ENCODE peak calls at places on chromosome 4, in seven cellular contexts. One of them, this sample, is unnamed.

GRCh38 chr4:8176547-8177399 is 18.2 kb upstream of the ABLIM2 start:
- DNase-seq in endothelial cell of umbilical vein: peak
- DNase-seq in astrocyte of the spinal cord: peak
- DNase-seq in tibial nerve: no peak
- DNase-seq in AG04449: no peak
- DNase-seq in CD8-positive, alpha-beta T cell: peak
- DNase-seq in activated B cell treated with CpG ODN at 0.5 μM for 24 hours: peak
- DNase-seq in this sample: peak

GRCh38 chr4:80471701-80472100 is 136.2 kb downstream of the CFAP299 start:
- DNase-seq in endothelial cell of umbilical vein: no peak
- DNase-seq in astrocyte of the spinal cord: peak
- DNase-seq in tibial nerve: no peak
- DNase-seq in AG04449: no peak
- DNase-seq in CD8-positive, alpha-beta T cell: no peak
- DNase-seq in activated B cell treated with CpG ODN at 0.5 μM for 24 hours: no peak
- DNase-seq in this sample: peak

GRCh38 chr4:52979020-52979419 is 116.9 kb downstream of the RASL11B start:
- DNase-seq in endothelial cell of umbilical vein: no peak
- DNase-seq in astrocyte of the spinal cord: no peak
- DNase-seq in tibial nerve: no peak
- DNase-seq in AG04449: no peak
- DNase-seq in CD8-positive, alpha-beta T cell: no peak
- DNase-seq in activated B cell treated with CpG ODN at 0.5 μM for 24 hours: no peak
- DNase-seq in this sample: no peak

GRCh38 chr4:140993350-140993749 is 139.9 kb downstream of the RNF150 start:
- DNase-seq in endothelial cell of umbilical vein: no peak
- DNase-seq in astrocyte of the spinal cord: no peak
- DNase-seq in tibial nerve: no peak
- DNase-seq in AG04449: no peak
- DNase-seq in CD8-positive, alpha-beta T cell: no peak
- DNase-seq in activated B cell treated with CpG ODN at 0.5 μM for 24 hours: no peak
- DNase-seq in this sample: no peak

GRCh38 chr4:124710911-124711310 is 1.6 kb downstream of the ANKRD50 start:
- DNase-seq in endothelial cell of umbilical vein: peak
- DNase-seq in astrocyte of the spinal cord: peak
- DNase-seq in tibial nerve: no peak
- DNase-seq in AG04449: no peak
- DNase-seq in CD8-positive, alpha-beta T cell: no peak
- DNase-seq in activated B cell treated with CpG ODN at 0.5 μM for 24 hours: no peak
- DNase-seq in this sample: no peak

GRCh38 chr4:147539959-147540358 is 59.1 kb downstream of the EDNRA start:
- DNase-seq in endothelial cell of umbilical vein: no peak
- DNase-seq in astrocyte of the spinal cord: no peak
- DNase-seq in tibial nerve: no peak
- DNase-seq in AG04449: no peak
- DNase-seq in CD8-positive, alpha-beta T cell: no peak
- DNase-seq in activated B cell treated with CpG ODN at 0.5 μM for 24 hours: no peak
- DNase-seq in this sample: no peak

GRCh38 chr4:165844151-165844550 is 28.9 kb upstream of the TLL1 start:
- DNase-seq in endothelial cell of umbilical vein: peak
- DNase-seq in astrocyte of the spinal cord: no peak
- DNase-seq in tibial nerve: peak
- DNase-seq in AG04449: no peak
- DNase-seq in CD8-positive, alpha-beta T cell: no peak
- DNase-seq in activated B cell treated with CpG ODN at 0.5 μM for 24 hours: no peak
- DNase-seq in this sample: no peak

GRCh38 chr4:54959656-54960055 is 165.7 kb downstream of the KDR start:
- DNase-seq in endothelial cell of umbilical vein: no peak
- DNase-seq in astrocyte of the spinal cord: peak
- DNase-seq in tibial nerve: no peak
- DNase-seq in AG04449: peak
- DNase-seq in CD8-positive, alpha-beta T cell: no peak
- DNase-seq in activated B cell treated with CpG ODN at 0.5 μM for 24 hours: no peak
- DNase-seq in this sample: no peak

GRCh38 chr4:4386296-4386735 is 586 bp upstream of the NSG1 start:
- DNase-seq in endothelial cell of umbilical vein: no peak
- DNase-seq in astrocyte of the spinal cord: no peak
- DNase-seq in tibial nerve: no peak
- DNase-seq in AG04449: no peak
- DNase-seq in CD8-positive, alpha-beta T cell: peak
- DNase-seq in activated B cell treated with CpG ODN at 0.5 μM for 24 hours: no peak
- DNase-seq in this sample: peak

GRCh38 chr4:138938371-138938699 is 77.2 kb upstream of the NOCT start:
- DNase-seq in endothelial cell of umbilical vein: peak
- DNase-seq in astrocyte of the spinal cord: peak
- DNase-seq in tibial nerve: no peak
- DNase-seq in AG04449: no peak
- DNase-seq in CD8-positive, alpha-beta T cell: no peak
- DNase-seq in activated B cell treated with CpG ODN at 0.5 μM for 24 hours: no peak
- DNase-seq in this sample: no peak

GRCh38 chr4:161717084-161717483 is 446.7 kb downstream of the FSTL5 start:
- DNase-seq in endothelial cell of umbilical vein: no peak
- DNase-seq in astrocyte of the spinal cord: no peak
- DNase-seq in tibial nerve: no peak
- DNase-seq in AG04449: no peak
- DNase-seq in CD8-positive, alpha-beta T cell: no peak
- DNase-seq in activated B cell treated with CpG ODN at 0.5 μM for 24 hours: no peak
- DNase-seq in this sample: no peak

GRCh38 chr4:139099366-139099982 is 77.5 kb downstream of the ELF2 start:
- DNase-seq in endothelial cell of umbilical vein: peak
- DNase-seq in astrocyte of the spinal cord: peak
- DNase-seq in tibial nerve: peak
- DNase-seq in AG04449: no peak
- DNase-seq in CD8-positive, alpha-beta T cell: peak
- DNase-seq in activated B cell treated with CpG ODN at 0.5 μM for 24 hours: peak
- DNase-seq in this sample: peak

GRCh38 chr4:148795156-148795864 is 353.1 kb upstream of the NR3C2 start:
- DNase-seq in endothelial cell of umbilical vein: peak
- DNase-seq in astrocyte of the spinal cord: peak
- DNase-seq in tibial nerve: no peak
- DNase-seq in AG04449: no peak
- DNase-seq in CD8-positive, alpha-beta T cell: no peak
- DNase-seq in activated B cell treated with CpG ODN at 0.5 μM for 24 hours: no peak
- DNase-seq in this sample: peak

GRCh38 chr4:10496200-10496599 is 39.0 kb upstream of the ZNF518B start:
- DNase-seq in endothelial cell of umbilical vein: no peak
- DNase-seq in astrocyte of the spinal cord: no peak
- DNase-seq in tibial nerve: no peak
- DNase-seq in AG04449: no peak
- DNase-seq in CD8-positive, alpha-beta T cell: no peak
- DNase-seq in activated B cell treated with CpG ODN at 0.5 μM for 24 hours: no peak
- DNase-seq in this sample: no peak

GRCh38 chr4:128477540-128477939 is 189.9 kb upstream of the PGRMC2 start:
- DNase-seq in endothelial cell of umbilical vein: no peak
- DNase-seq in astrocyte of the spinal cord: no peak
- DNase-seq in tibial nerve: no peak
- DNase-seq in AG04449: no peak
- DNase-seq in CD8-positive, alpha-beta T cell: no peak
- DNase-seq in activated B cell treated with CpG ODN at 0.5 μM for 24 hours: no peak
- DNase-seq in this sample: no peak

GRCh38 chr4:8078610-8079015 is 80.0 kb downstream of the ABLIM2 start:
- DNase-seq in endothelial cell of umbilical vein: no peak
- DNase-seq in astrocyte of the spinal cord: no peak
- DNase-seq in tibial nerve: no peak
- DNase-seq in AG04449: no peak
- DNase-seq in CD8-positive, alpha-beta T cell: no peak
- DNase-seq in activated B cell treated with CpG ODN at 0.5 μM for 24 hours: no peak
- DNase-seq in this sample: no peak

GRCh38 chr4:69896530-69897116 is 34.2 kb upstream of the CSN1S1 start:
- DNase-seq in endothelial cell of umbilical vein: no peak
- DNase-seq in astrocyte of the spinal cord: peak
- DNase-seq in tibial nerve: no peak
- DNase-seq in AG04449: no peak
- DNase-seq in CD8-positive, alpha-beta T cell: no peak
- DNase-seq in activated B cell treated with CpG ODN at 0.5 μM for 24 hours: no peak
- DNase-seq in this sample: no peak
- TF ChIP-seq CTCF in endothelial cell of umbilical vein: peak
- TF ChIP-seq CTCF in astrocyte of the spinal cord: peak
- TF ChIP-seq CTCF in tibial nerve: peak
- TF ChIP-seq CTCF in AG04449: no peak
- TF ChIP-seq CTCF in CD8-positive, alpha-beta T cell: no peak
- TF ChIP-seq CTCF in activated B cell treated with CpG ODN at 0.5 μM for 24 hours: no peak
- TF ChIP-seq CTCF in this sample: peak

GRCh38 chr4:179625391-179625790 is 2183.2 kb upstream of the AGA start:
- DNase-seq in endothelial cell of umbilical vein: no peak
- DNase-seq in astrocyte of the spinal cord: peak
- DNase-seq in tibial nerve: no peak
- DNase-seq in AG04449: peak
- DNase-seq in CD8-positive, alpha-beta T cell: no peak
- DNase-seq in activated B cell treated with CpG ODN at 0.5 μM for 24 hours: no peak
- DNase-seq in this sample: no peak
- TF ChIP-seq CTCF in endothelial cell of umbilical vein: no peak
- TF ChIP-seq CTCF in astrocyte of the spinal cord: peak
- TF ChIP-seq CTCF in tibial nerve: no peak
- TF ChIP-seq CTCF in AG04449: no peak
- TF ChIP-seq CTCF in CD8-positive, alpha-beta T cell: no peak
- TF ChIP-seq CTCF in activated B cell treated with CpG ODN at 0.5 μM for 24 hours: no peak
- TF ChIP-seq CTCF in this sample: no peak

GRCh38 chr4:169757575-169758184 is at the start of gene HPF1:
- DNase-seq in endothelial cell of umbilical vein: peak
- DNase-seq in astrocyte of the spinal cord: peak
- DNase-seq in tibial nerve: peak
- DNase-seq in AG04449: peak
- DNase-seq in CD8-positive, alpha-beta T cell: peak
- DNase-seq in activated B cell treated with CpG ODN at 0.5 μM for 24 hours: peak
- DNase-seq in this sample: peak
- TF ChIP-seq CTCF in endothelial cell of umbilical vein: no peak
- TF ChIP-seq CTCF in astrocyte of the spinal cord: no peak
- TF ChIP-seq CTCF in tibial nerve: no peak
- TF ChIP-seq CTCF in AG04449: no peak
- TF ChIP-seq CTCF in CD8-positive, alpha-beta T cell: no peak
- TF ChIP-seq CTCF in activated B cell treated with CpG ODN at 0.5 μM for 24 hours: no peak
- TF ChIP-seq CTCF in this sample: no peak

GRCh38 chr4:2186133-2186864 is 55.6 kb downstream of the HAUS3 start:
- DNase-seq in endothelial cell of umbilical vein: no peak
- DNase-seq in astrocyte of the spinal cord: peak
- DNase-seq in tibial nerve: no peak
- DNase-seq in AG04449: no peak
- DNase-seq in CD8-positive, alpha-beta T cell: no peak
- DNase-seq in activated B cell treated with CpG ODN at 0.5 μM for 24 hours: no peak
- DNase-seq in this sample: peak
- TF ChIP-seq CTCF in endothelial cell of umbilical vein: peak
- TF ChIP-seq CTCF in astrocyte of the spinal cord: peak
- TF ChIP-seq CTCF in tibial nerve: peak
- TF ChIP-seq CTCF in AG04449: no peak
- TF ChIP-seq CTCF in CD8-positive, alpha-beta T cell: no peak
- TF ChIP-seq CTCF in activated B cell treated with CpG ODN at 0.5 μM for 24 hours: no peak
- TF ChIP-seq CTCF in this sample: peak

This sample was measured in progenitor cell of endocrine pancreas.